ENCODE peak calls at places on chromosomes 6 and 20, in eight cellular contexts. E is Panc1, H is prostate gland, R is sigmoid colon, G is GM23338, W is breast epithelium, O is K562, I is stomach. B is an unnamed sample.

GRCh38 chr20:45822863-45823262 is 4.2 kb downstream of the TNNC2 start:
- DNase-seq in I (peak), R (no peak), H (peak), G (peak), E (no peak), W (no peak), O (no peak), B (peak)

GRCh38 chr6:88662653-88663174 is 300.7 kb downstream of the RNGTT start:
- DNase-seq in I (no peak), E (no peak), W (no peak), O (no peak), H (no peak), R (no peak), G (no peak), B (no peak)

GRCh38 chr6:65569505-65569904 is 137.5 kb downstream of the EYS start:
- DNase-seq in H (no peak), O (no peak), W (no peak), I (no peak), E (no peak), G (peak), R (no peak), B (no peak)

GRCh38 chr6:34386316-34387137 is 5.9 kb downstream of the NUDT3 start:
- DNase-seq in H (no peak), I (no peak), E (no peak), O (no peak), G (no peak), W (no peak), R (peak), B (no peak)

GRCh38 chr20:4910951-4911350 is 90.4 kb downstream of the SLC23A2 start:
- DNase-seq in R (no peak), H (no peak), G (no peak), O (no peak), E (no peak), I (no peak), W (no peak), B (no peak)

GRCh38 chr6:30691208-30691872 is 556 bp upstream of the NRM start:
- DNase-seq in H (no peak), E (no peak), I (no peak), W (no peak), G (peak), R (no peak), O (no peak), B (no peak)

GRCh38 chr6:166351715-166352285 is 9.5 kb upstream of the SFT2D1 start:
- DNase-seq in O (peak), I (no peak), G (peak), E (no peak), R (no peak), W (no peak), H (no peak), B (peak)

GRCh38 chr6:55636406-55637102 is 57.6 kb upstream of the HMGCLL1 start:
- DNase-seq in O (no peak), E (peak), W (no peak), G (no peak), H (no peak), I (no peak), R (no peak), B (no peak)

GRCh38 chr6:141103246-141103645 is 1029.5 kb upstream of the GJE1 start:
- DNase-seq in W (no peak), E (no peak), I (no peak), R (no peak), G (no peak), O (no peak), H (no peak), B (no peak)

GRCh38 chr6:10641494-10641893 is 52.9 kb downstream of the C6orf52 start:
- DNase-seq in O (no peak), R (no peak), I (no peak), E (no peak), W (no peak), G (no peak), H (no peak), B (no peak)

GRCh38 chr6:106974999-106975698 is 620 bp upstream of the CD24 start:
- DNase-seq in H (peak), G (peak), R (no peak), W (peak), O (peak), E (no peak), I (peak), B (peak)

GRCh38 chr6:76466286-76466685 is 393.8 kb upstream of the IMPG1 start:
- DNase-seq in G (no peak), O (no peak), H (no peak), I (no peak), R (no peak), W (no peak), E (no peak), B (no peak)

GRCh38 chr6:93789532-93789931 is 370.2 kb upstream of the EPHA7 start:
- DNase-seq in W (no peak), O (no peak), I (no peak), H (no peak), G (no peak), R (no peak), E (no peak), B (no peak)

GRCh38 chr6:93786474-93787330 is 367.3 kb upstream of the EPHA7 start:
- DNase-seq in W (no peak), I (no peak), H (no peak), R (no peak), G (peak), O (no peak), E (no peak), B (no peak)

GRCh38 chr6:93787841-93788240 is 368.5 kb upstream of the EPHA7 start:
- DNase-seq in R (no peak), I (no peak), E (no peak), W (no peak), O (no peak), G (no peak), H (no peak), B (no peak)

GRCh38 chr6:93779086-93779858 is 359.9 kb upstream of the EPHA7 start:
- DNase-seq in E (no peak), O (no peak), R (no peak), H (no peak), G (peak), W (no peak), I (no peak), B (no peak)

DNA sequence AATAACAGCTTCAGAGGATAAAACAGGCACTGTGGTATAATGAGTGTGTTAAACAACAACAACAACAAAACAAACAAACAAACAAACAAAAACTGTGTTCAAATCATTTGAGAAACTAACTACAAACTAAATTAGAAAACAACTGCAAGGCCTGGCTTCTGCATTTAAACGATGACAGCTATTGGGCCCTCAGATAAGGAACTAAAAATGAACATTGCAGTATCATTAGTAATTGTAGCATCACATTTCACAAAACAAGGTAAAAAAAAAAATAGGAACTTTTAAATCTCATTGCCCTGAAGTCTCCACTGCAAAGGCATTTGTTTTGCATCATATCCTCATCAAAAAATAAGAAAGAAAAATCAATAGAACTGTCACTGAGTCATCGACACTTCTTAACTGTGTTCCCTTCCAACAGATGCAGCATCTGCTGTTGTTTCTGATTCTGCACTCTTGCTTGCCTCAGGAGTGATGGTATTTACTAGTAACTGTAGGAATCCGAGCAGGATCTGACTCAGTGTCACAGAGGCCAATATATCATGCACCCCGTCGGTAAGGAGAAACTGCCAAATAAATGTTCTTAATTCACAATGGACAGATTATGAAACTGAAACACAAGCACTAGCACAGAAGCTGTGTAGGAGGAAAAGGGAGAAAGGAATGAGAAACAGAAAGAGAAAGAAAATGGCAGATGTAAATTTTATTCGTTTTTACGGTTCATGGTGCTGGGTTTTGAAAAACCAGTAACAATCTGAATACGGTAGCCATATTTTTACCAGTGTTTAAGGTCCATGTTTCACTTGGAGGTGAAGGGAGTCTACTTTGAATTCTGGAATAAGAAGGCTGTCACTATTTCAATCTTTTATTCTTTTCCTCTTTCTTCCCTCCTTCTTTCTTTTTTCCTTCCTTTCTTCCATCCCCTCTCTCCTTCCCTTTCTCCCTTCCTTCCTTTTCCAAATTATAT is 365.7 kb upstream of the EPHA7 start:
- DNase-seq in W (no peak), H (no peak), E (peak), O (no peak), I (no peak), R (no peak), G (no peak), B (no peak)
- TF ChIP-seq POLR2AphosphoS5 in W (no peak), H (no peak), E (peak), O (no peak), I (no peak), R (peak), G (no peak), B (no peak)

GRCh38 chr20:62677678-62678077 is 31.0 kb upstream of the NTSR1 start:
- DNase-seq in E (no peak), R (no peak), O (no peak), I (no peak), G (no peak), W (no peak), H (no peak), B (peak)
- H3K27ac ChIP-seq in E (no peak), R (no peak), O (no peak), I (no peak), G (no peak), W (no peak), H (no peak), B (peak)

DNA sequence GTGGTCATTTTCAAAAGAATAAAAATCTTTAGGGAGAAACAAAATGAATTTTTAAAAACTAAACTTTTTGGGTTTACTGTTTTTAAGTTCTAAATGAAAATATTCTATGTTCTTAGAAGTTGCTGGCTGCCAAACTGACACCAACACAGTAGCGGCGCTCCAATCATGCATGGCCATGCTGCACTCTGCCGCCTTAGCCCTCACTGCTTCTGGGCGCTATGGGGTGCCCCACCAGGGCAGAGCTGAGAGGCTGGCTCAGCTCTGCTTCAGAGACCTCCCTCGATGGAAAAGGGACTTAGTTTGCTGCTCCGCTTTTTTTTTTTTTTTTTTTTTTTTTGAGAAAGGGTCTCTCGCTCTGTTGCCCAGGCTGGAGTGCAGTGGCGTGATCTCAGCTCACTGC is 20.9 kb downstream of the EZR start:
- DNase-seq in G (no peak), R (no peak), W (no peak), O (no peak), E (no peak), H (no peak), I (peak), B (no peak)
- TF ChIP-seq POLR2AphosphoS5 in G (no peak), R (no peak), W (no peak), O (no peak), E (no peak), H (no peak), I (no peak), B (no peak)

DNA sequence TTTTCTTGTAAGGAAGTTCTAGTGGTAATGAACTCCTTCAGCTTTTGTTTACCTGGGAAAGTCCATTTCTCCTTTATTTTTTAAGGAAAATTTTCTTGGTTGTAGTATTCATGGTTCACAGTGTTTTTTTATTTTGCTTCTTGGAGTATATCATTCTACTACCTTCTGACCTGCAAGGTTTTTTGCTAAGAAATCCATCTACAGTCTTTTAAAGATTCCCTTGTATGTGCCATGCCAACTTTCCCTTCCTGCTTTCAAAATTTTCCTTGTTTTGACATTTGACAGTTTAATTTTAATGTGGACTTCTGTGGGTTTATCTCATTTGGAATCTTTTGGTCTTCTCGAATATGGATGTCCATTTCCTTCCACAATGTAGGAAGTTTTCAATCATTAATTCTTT is 855.6 kb downstream of the TBC1D32 start:
- DNase-seq in E (no peak), I (no peak), O (no peak), R (no peak), W (no peak), G (no peak), H (no peak), B (no peak)
- H3K27ac ChIP-seq in E (no peak), I (no peak), O (no peak), R (no peak), W (no peak), G (no peak), H (no peak), B (no peak)

GRCh38 chr6:5729813-5730212 is 276.9 kb downstream of the NRN1 start:
- DNase-seq in E (no peak), I (no peak), H (no peak), G (no peak), O (no peak), R (no peak), W (no peak), B (no peak)
- TF ChIP-seq POLR2AphosphoS5 in E (no peak), I (no peak), H (no peak), G (no peak), O (no peak), R (no peak), W (no peak), B (no peak)

GRCh38 chr20:50399003-50399916 is 110.9 kb upstream of the PTPN1 start:
- DNase-seq in W (peak), I (peak), H (no peak), R (peak), O (peak), E (no peak), G (no peak), B (no peak)

GRCh38 chr20:50396623-50397022 is 113.6 kb upstream of the PTPN1 start:
- DNase-seq in H (no peak), W (no peak), I (no peak), O (no peak), G (no peak), E (no peak), R (no peak), B (no peak)

GRCh38 chr20:50397058-50397457 is 113.1 kb upstream of the PTPN1 start:
- DNase-seq in H (no peak), O (no peak), R (no peak), I (no peak), G (no peak), E (no peak), W (no peak), B (no peak)

GRCh38 chr20:50398471-50399002 is 111.6 kb upstream of the PTPN1 start:
- DNase-seq in O (no peak), E (no peak), W (no peak), R (no peak), I (no peak), H (no peak), G (no peak), B (no peak)

DNA sequence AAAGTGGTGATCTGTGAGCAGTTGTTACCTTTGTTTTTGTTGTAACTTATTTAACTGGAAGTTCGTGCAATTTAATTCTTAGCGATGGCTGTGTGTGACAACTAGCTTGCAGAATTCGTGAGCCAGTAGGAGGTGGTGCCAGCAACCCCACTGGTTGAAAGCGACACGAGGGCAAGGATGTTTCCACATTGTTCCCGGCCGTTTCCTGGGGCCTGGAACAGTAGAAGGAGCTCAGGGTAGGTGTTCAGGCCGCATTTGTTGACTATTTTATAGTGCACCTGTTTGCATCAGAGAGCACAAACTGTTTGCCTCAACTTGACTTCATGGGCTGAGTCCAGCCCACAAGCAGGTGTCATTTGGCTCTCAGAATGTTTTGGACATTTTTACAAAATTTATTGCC is 112.1 kb upstream of the PTPN1 start:
- DNase-seq in W (no peak), G (no peak), H (no peak), I (no peak), O (no peak), E (no peak), R (no peak), B (no peak)
- H3K27ac ChIP-seq in W (no peak), G (no peak), H (peak), I (peak), O (no peak), E (no peak), R (peak), B (no peak)

DNA sequence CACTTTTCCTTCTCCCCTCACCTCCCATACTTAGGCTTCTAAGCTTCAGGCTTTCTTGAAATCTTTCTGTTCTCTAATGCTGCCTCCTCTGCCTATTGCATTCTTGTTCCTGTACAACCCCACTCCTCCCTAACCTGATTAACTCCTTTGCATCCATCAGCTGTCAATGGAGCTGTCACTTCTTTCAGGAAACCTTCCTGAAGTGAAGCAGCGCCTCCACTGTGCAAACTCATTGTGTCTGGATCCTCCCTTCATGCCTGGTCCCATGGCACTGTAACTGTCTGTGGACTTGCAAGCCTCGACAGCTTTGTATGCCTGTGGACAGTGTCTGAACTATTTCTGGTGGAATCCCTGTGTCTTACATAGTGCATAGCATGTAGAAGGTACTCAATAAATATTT is 185.0 kb downstream of the HS3ST5 start:
- DNase-seq in R (no peak), W (no peak), E (no peak), I (no peak), H (no peak), O (no peak), G (no peak), B (no peak)
- TF ChIP-seq POLR2AphosphoS5 in R (no peak), W (no peak), E (no peak), I (no peak), H (no peak), O (no peak), G (no peak), B (no peak)

GRCh38 chr20:51541189-51542032 is 1.1 kb downstream of the NFATC2 start:
- DNase-seq in I (peak), H (peak), R (peak), W (peak), E (no peak), G (peak), O (peak), B (peak)
- H3K27ac ChIP-seq in I (peak), H (peak), R (peak), W (peak), E (peak), G (no peak), O (peak), B (peak)

DNA sequence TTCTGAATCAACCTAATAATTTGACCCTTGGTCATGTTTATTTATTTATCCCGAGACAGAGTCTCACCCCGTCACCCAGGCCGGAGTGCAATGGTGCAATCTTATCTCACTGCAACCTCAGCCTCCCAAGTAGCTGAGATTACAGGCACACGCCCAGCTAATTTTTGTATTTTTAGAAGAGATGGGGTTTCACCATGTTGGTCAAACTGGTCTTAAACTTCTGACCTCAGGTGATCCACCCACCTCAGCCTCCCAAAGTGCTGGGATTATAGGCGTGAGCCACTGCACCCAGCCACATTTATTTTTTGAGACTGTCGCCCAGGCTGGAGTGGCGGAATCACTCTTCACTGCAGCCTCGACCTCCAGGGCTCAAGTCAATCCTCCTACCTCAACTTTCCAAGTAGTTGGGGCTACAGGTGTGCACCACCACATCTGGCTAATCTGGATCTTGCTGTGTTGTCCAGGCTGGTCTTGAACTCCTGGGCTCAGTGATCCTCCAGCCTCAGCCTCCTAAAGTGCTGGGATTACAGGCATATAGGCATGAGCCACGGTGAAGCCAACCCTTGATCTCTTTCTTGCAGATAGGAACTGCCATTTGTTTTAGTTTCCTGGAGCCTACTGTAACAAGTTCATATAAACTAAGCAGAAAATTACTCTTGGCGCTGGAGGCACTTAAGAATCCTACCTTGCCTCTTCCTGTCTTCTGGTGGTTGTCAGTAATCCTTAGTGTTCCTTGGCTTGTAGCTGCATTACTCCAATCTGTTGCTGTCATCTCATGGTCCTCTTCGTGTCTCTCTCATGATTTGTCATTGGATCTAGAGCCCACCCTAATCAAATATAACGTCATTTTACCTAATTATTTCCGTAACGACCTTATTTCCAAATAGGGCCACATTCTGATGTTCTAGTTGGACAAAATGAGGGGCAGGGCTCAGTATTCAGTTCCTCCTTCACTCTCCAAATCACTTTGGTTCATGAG is 2.3 kb downstream of the RPS18 start:
- DNase-seq in W (no peak), H (no peak), E (no peak), R (no peak), O (no peak), I (no peak), G (no peak), B (no peak)
- TF ChIP-seq POLR2AphosphoS5 in W (no peak), H (no peak), E (peak), R (no peak), O (peak), I (no peak), G (peak), B (no peak)